ENCODE peak calls at places on chromosome X, in eight cellular contexts. E is colonic mucosa; B is lung; L is ovary; J is aorta; O is CD8-positive, alpha-beta memory T cell; P is gastrocnemius medialis; T is SK-N-SH. M is an unnamed sample. For H3K4me1, the result is how much of the 10 kb centered on the place peaks cover.

GRCh38 chrX:23365541-23365940 is 30.9 kb downstream of the PTCHD1 start:
- DNase-seq in E (no peak), B (no peak), L (no peak), J (no peak), O (no peak), P (no peak), T (no peak), M (no peak)

GRCh38 chrX:68726366-68726765 is 78.9 kb downstream of the STARD8 start:
- DNase-seq in E (no peak), B (no peak), L (no peak), J (no peak), O (no peak), P (no peak), T (no peak), M (no peak)

GRCh38 chrX:75784689-75785491 is at the start of gene MAGEE2:
- DNase-seq in E (no peak), B (no peak), L (no peak), J (no peak), O (no peak), P (no peak), T (peak), M (no peak)

GRCh38 chrX:128975716-128976115 is 547.6 kb downstream of the SMARCA1 start:
- DNase-seq in E (peak), B (no peak), L (no peak), J (no peak), O (no peak), P (no peak), T (peak), M (no peak)

GRCh38 chrX:134603806-134604700 is 54.2 kb downstream of the PLAC1 start:
- DNase-seq in E (no peak), B (no peak), L (no peak), J (no peak), O (no peak), P (peak), T (no peak), M (peak)

GRCh38 chrX:24069877-24070276 is 15.1 kb downstream of the EIF2S3 start:
- DNase-seq in E (no peak), B (no peak), L (no peak), J (no peak), O (no peak), P (no peak), T (no peak), M (no peak)

GRCh38 chrX:24498975-24499374 is 33.9 kb downstream of the PDK3 start:
- DNase-seq in E (no peak), B (no peak), L (no peak), J (no peak), O (no peak), P (no peak), T (peak), M (no peak)

GRCh38 chrX:56797966-56798711 is 69.1 kb downstream of the NBDY start:
- DNase-seq in E (peak), B (peak), L (no peak), J (no peak), O (no peak), P (peak), T (peak), M (peak)

GRCh38 chrX:130216312-130216711 is 44.5 kb downstream of the RAB33A start:
- DNase-seq in E (no peak), B (no peak), L (no peak), J (no peak), O (no peak), P (no peak), T (no peak), M (peak)

GRCh38 chrX:136176399-136176825 is 29.1 kb downstream of the FHL1 start:
- DNase-seq in E (no peak), B (no peak), L (no peak), J (no peak), O (no peak), P (peak), T (no peak), M (peak)

GRCh38 chrX:46837543-46838481 is 969 bp downstream of the RP2 start:
- DNase-seq in E (no peak), B (no peak), L (no peak), J (no peak), O (peak), P (no peak), T (peak), M (peak)

GRCh38 chrX:41490446-41490845 is 43.3 kb downstream of the NYX start:
- DNase-seq in E (no peak), B (no peak), L (no peak), J (no peak), O (no peak), P (no peak), T (no peak), M (no peak)

GRCh38 chrX:12701625-12702024 is 89.6 kb upstream of the PRPS2 start:
- DNase-seq in E (peak), B (peak), L (no peak), J (peak), O (no peak), P (peak), T (peak), M (peak)

GRCh38 chrX:10173331-10173900 is 16.6 kb downstream of the CLCN4 start:
- DNase-seq in E (peak), B (no peak), L (peak), J (no peak), O (no peak), P (peak), T (no peak), M (peak)

GRCh38 chrX:153871946-153872878 is 13.8 kb downstream of the L1CAM start:
- DNase-seq in E (no peak), B (no peak), L (no peak), J (no peak), O (no peak), P (no peak), T (peak), M (no peak)

GRCh38 chrX:13750204-13750603 is 15.7 kb downstream of the OFD1 start:
- DNase-seq in E (no peak), B (no peak), L (no peak), J (no peak), O (no peak), P (no peak), T (peak), M (no peak)

GRCh38 chrX:47540754-47541538 is 20.1 kb upstream of the ARAF start:
- DNase-seq in E (peak), B (peak), L (peak), J (peak), O (no peak), P (peak), T (peak), M (peak)

GRCh38 chrX:136028383-136028984 is 43.2 kb downstream of the SLC9A6 start:
- DNase-seq in E (no peak), B (no peak), L (no peak), J (no peak), O (no peak), P (no peak), T (peak), M (no peak)

GRCh38 chrX:150935466-150935865 is 37.0 kb upstream of the CD99L2 start:
- DNase-seq in E (no peak), B (no peak), L (no peak), J (no peak), O (no peak), P (no peak), T (no peak), M (no peak)

GRCh38 chrX:151987108-151987507 is 12.6 kb upstream of the GABRE start:
- DNase-seq in E (no peak), B (no peak), L (no peak), J (no peak), O (no peak), P (no peak), T (no peak), M (no peak)
- H3K4me1 ChIP-seq in E (under half), B (under half), L (under half), J (under half), O (under half), P (under half), T (under half), M (half or more)

GRCh38 chrX:43239356-43239755 is 416.7 kb upstream of the MAOA start:
- DNase-seq in E (no peak), B (no peak), L (no peak), J (no peak), O (no peak), P (no peak), T (no peak), M (no peak)
- H3K4me1 ChIP-seq in E (under half), B (under half), L (under half), J (under half), O (under half), P (under half), T (under half), M (under half)

GRCh38 chrX:71623105-71623450 is 4.8 kb upstream of the CXCR3 start:
- DNase-seq in E (no peak), B (no peak), L (no peak), J (no peak), O (no peak), P (no peak), T (no peak), M (no peak)
- H3K4me1 ChIP-seq in E (under half), B (under half), L (under half), J (under half), O (half or more), P (under half), T (under half), M (under half)

DNA sequence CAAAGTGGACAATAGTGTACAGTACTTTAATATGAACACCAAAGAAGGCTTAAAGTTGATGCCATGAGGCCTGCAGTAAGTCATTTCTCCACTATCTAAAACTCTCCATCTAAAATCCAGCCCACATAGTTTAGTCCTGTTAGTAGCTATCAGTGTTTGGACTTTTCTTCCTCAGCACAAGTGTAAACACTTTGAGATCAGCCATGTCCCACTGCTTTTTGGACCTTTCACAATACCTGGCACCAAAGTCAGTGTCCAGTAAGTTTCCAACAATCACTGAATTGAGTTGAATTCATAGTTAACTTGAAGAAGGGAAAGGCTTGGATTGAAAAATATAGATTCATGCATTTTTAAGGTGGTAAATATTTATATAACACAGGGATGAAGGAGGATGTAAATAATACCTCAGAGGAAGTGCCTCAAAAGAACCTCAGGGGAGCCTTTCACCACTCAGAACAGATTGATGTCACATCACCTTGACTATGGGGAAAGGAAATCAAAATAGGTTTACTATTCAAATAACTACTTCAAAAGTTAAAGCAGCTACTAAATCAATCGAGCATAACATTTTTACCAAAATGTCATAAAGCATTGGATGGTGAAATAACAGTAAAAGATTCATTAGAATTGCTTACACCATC is 76.7 kb downstream of the FTHL17 start:
- DNase-seq in E (no peak), B (no peak), L (no peak), J (no peak), O (no peak), P (no peak), T (no peak), M (no peak)
- H3K4me1 ChIP-seq in E (under half), B (under half), L (under half), J (under half), O (under half), P (under half), T (under half), M (under half)

GRCh38 chrX:70016513-70016912 is 33.2 kb downstream of the AWAT2 start:
- DNase-seq in E (no peak), B (no peak), L (no peak), J (no peak), O (no peak), P (no peak), T (no peak), M (no peak)
- H3K4me1 ChIP-seq in E (under half), B (under half), L (under half), J (under half), O (under half), P (under half), T (under half), M (under half)

GRCh38 chrX:40083979-40084359 is 13.8 kb downstream of the BCOR start:
- DNase-seq in E (no peak), B (no peak), L (no peak), J (no peak), O (no peak), P (no peak), T (no peak), M (no peak)
- H3K4me1 ChIP-seq in E (under half), B (under half), L (under half), J (under half), O (under half), P (under half), T (half or more), M (under half)

GRCh38 chrX:1502241-1502640 is 34.7 kb downstream of the P2RY8 start:
- DNase-seq in E (no peak), B (no peak), L (no peak), J (peak), O (no peak), P (no peak), T (no peak), M (no peak)
- H3K4me1 ChIP-seq in E (under half), B (under half), L (under half), J (under half), O (under half), P (under half), T (under half), M (under half)

GRCh38 chrX:2708601-2709200 is 17.6 kb downstream of the CD99 start:
- DNase-seq in E (no peak), B (no peak), L (no peak), J (peak), O (no peak), P (no peak), T (no peak), M (no peak)

GRCh38 chrX:2705461-2705860 is 14.4 kb downstream of the CD99 start:
- DNase-seq in E (no peak), B (no peak), L (no peak), J (no peak), O (no peak), P (no peak), T (no peak), M (no peak)

GRCh38 chrX:2708016-2708415 is 16.9 kb downstream of the CD99 start:
- DNase-seq in E (no peak), B (no peak), L (no peak), J (no peak), O (no peak), P (no peak), T (no peak), M (no peak)

GRCh38 chrX:2705036-2705435 is 13.9 kb downstream of the CD99 start:
- DNase-seq in E (no peak), B (no peak), L (no peak), J (no peak), O (no peak), P (peak), T (no peak), M (no peak)

DNA sequence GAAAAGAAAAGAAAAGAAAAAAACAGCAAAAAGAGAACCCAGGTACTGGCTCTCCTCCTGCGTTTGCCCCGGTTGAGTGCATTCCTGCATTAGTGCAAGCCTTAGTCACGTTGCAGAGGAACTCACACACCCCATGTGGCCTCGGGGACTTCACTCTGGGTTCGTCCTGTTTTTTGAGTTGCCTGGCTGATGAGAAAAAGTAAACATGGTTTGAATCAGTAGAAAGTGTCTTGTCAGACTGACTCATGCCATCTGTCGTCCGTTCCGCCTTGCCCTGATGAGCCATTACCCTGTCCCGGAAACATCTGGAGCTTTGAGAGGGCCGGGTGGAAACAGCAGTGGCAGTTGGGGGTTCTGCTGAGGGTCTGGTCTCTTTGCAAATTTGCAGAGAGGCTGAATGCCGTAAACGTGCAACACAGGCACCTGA is 16.3 kb downstream of the CD99 start:
- DNase-seq in E (peak), B (peak), L (no peak), J (peak), O (peak), P (peak), T (peak), M (peak)
- H3K4me1 ChIP-seq in E (under half), B (half or more), L (under half), J (under half), O (half or more), P (half or more), T (under half), M (under half)

DNA sequence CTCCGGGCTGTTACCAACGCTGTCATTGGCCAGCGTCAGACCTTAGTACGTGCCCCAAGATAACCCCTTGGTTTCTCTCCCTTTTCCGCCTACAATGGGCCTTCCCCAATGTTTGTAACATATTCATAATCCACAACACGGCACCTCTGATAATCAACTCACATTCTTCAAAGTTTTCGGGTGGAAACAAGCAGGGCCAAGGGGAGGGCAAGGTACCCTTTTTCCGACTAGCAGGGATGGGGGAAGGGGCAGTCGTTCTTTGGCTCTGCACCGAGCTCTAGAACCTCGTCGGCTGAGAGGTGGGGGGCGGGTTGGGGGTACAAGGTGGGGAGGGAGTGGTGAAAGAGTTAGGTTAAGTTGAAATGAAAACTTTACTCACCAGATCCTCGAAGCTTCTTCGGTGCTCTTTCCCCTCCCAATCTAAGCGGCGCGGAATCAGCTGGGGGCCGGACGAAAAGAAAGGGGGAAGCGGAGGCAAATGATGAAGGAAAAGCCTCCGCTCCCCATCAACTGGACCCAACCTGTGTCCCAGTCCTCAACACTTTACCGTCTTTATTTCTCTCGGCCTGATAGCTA is 1.4 kb downstream of the BRWD3 start:
- DNase-seq in E (peak), B (peak), L (peak), J (peak), O (peak), P (peak), T (peak), M (peak)
- H3K4me1 ChIP-seq in E (under half), B (under half), L (under half), J (under half), O (under half), P (under half), T (under half), M (under half)

GRCh38 chrX:72272868-72273267 is 4.2 kb downstream of the RPS4X start:
- DNase-seq in E (no peak), B (no peak), L (no peak), J (no peak), O (no peak), P (no peak), T (no peak), M (no peak)

GRCh38 chrX:72270316-72270866 is 6.7 kb downstream of the RPS4X start:
- DNase-seq in E (no peak), B (no peak), L (no peak), J (no peak), O (no peak), P (no peak), T (no peak), M (no peak)

GRCh38 chrX:72273718-72274117 is 3.3 kb downstream of the RPS4X start:
- DNase-seq in E (no peak), B (no peak), L (no peak), J (no peak), O (no peak), P (no peak), T (no peak), M (no peak)

GRCh38 chrX:72271091-72271490 is 6.0 kb downstream of the RPS4X start:
- DNase-seq in E (no peak), B (no peak), L (no peak), J (no peak), O (no peak), P (no peak), T (no peak), M (no peak)

DNA sequence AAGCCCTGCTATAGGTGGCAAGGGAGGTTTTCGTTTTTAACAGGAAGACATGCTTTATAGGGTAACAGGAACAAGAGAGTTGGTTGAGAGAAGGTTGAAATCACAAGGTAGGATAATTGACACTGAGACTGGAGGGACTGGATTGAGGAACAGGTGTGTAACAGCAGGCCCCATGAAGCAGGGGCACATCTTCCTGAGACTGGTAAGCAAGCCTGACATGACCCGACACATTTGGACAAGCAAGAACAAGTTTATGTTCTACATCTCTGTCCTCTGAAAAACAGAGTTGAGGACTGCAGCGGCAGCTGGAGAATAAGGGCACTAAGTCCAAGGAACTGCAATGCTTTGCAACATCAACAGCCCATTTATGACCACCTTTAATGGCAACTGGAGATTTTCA is 5.2 kb downstream of the RPS4X start:
- DNase-seq in E (no peak), B (no peak), L (no peak), J (no peak), O (no peak), P (no peak), T (no peak), M (no peak)
- H3K4me1 ChIP-seq in E (under half), B (under half), L (under half), J (under half), O (under half), P (under half), T (under half), M (half or more)

M was measured in SJSA1.